ENCODE peak calls at places on chromosomes 6 and 20, in ten cellular contexts. L is HEK293T; U is CD4-positive, alpha-beta T cell; R is EH; E is EL; V is HTR-8/SVneo; A is type B pancreatic cell; W is endothelial cell; X is PC-9; I is HS-5. O is an unnamed sample.

GRCh38 chr6:139753198-139753861 is 378.9 kb upstream of the CITED2 start:
- DNase-seq in A (no peak), I (no peak), W (no peak), V (peak; percentile 21), L (no peak), R (peak; percentile 94), U (no peak), E (peak; percentile 94), X (no peak), O (no peak)

GRCh38 chr6:74114428-74114827 is 418.4 kb downstream of the CD109 start:
- DNase-seq in W (no peak), L (no peak), U (no peak), R (no peak), E (no peak), V (no peak), X (no peak), I (no peak), A (no peak), O (no peak)

GRCh38 chr6:118097576-118097975 is 190.5 kb downstream of the SLC35F1 start:
- DNase-seq in A (no peak), W (no peak), V (no peak), U (no peak), E (no peak), R (no peak), I (no peak), X (no peak), L (no peak), O (no peak)

GRCh38 chr6:37919417-37920157 is 100.1 kb downstream of the ZFAND3 start:
- DNase-seq in X (no peak), I (no peak), V (peak; percentile 22), R (peak; percentile 77), U (no peak), L (no peak), W (no peak), A (no peak), E (peak; percentile 67), O (no peak)

GRCh38 chr20:47535088-47535487 is 33.4 kb downstream of the NCOA3 start:
- DNase-seq in U (no peak), I (no peak), E (no peak), W (peak; percentile 29), X (no peak), L (peak; percentile 19), A (no peak), R (no peak), V (no peak), O (no peak)

GRCh38 chr6:82196159-82196558 is 51.4 kb downstream of the IBTK start:
- DNase-seq in V (no peak), R (no peak), E (no peak), L (no peak), X (no peak), W (no peak), A (no peak), I (no peak), U (no peak), O (no peak)

GRCh38 chr20:45946149-45946970 is 11.9 kb downstream of the PCIF1 start:
- DNase-seq in R (peak; percentile 71), A (no peak), L (no peak), W (no peak), I (no peak), E (peak; percentile 88), U (no peak), X (peak; percentile 65), V (no peak), O (peak; percentile 18)

GRCh38 chr6:53916804-53917463 is 122.1 kb downstream of the LRRC1 start:
- DNase-seq in E (no peak), V (no peak), I (no peak), L (no peak), A (no peak), R (peak; percentile 29), X (no peak), U (no peak), W (no peak), O (no peak)

GRCh38 chr20:2125474-2126112 is 24.0 kb downstream of the STK35 start:
- DNase-seq in L (no peak), V (no peak), X (no peak), R (no peak), W (no peak), E (no peak), U (no peak), I (no peak), A (no peak), O (no peak)

O was measured in GOT3.